ENCODE peak calls at places on chromosomes 3 and 15, in ten cellular contexts. F is CD14-positive monocyte, E is osteocyte, Z is GM12865, N is PC-3, P is ascending aorta, D is fibroblast of lung, J is stomach, L is uterus, O is dorsolateral prefrontal cortex. K is an unnamed sample.
A peak's percentile ranks its signal among the peaks of the same experiment; 100 is the strongest.

GRCh38 chr15:60859996-60860494 is 369.1 kb downstream of the RORA start:
- DNase-seq in F (no peak), E (no peak), Z (no peak), N (no peak), P (no peak), D (peak; percentile 72), J (no peak), L (no peak), O (no peak), K (no peak)

GRCh38 chr15:69131362-69132215 is 28.8 kb upstream of the GLCE start:
- DNase-seq in F (no peak), E (no peak), Z (no peak), N (no peak), P (no peak), D (no peak), J (no peak), L (no peak), O (no peak), K (no peak)

GRCh38 chr3:182793663-182794454 is 555 bp downstream of the ATP11B start:
- DNase-seq in F (no peak), E (peak; percentile 86), Z (peak; percentile 68), N (peak; percentile 42), P (no peak), D (peak; percentile 43), J (peak; percentile 47), L (peak; percentile 31), O (no peak), K (peak; percentile 42)

GRCh38 chr3:47057212-47057671 is 77.8 kb downstream of the NBEAL2 start:
- DNase-seq in F (no peak), E (no peak), Z (peak; percentile 10), N (no peak), P (no peak), D (peak; percentile 71), J (no peak), L (no peak), O (no peak), K (no peak)

GRCh38 chr15:62063851-62064635 is 2.7 kb upstream of the C2CD4A start:
- DNase-seq in F (no peak), E (no peak), Z (no peak), N (peak; percentile 55), P (no peak), D (peak; percentile 45), J (no peak), L (no peak), O (no peak), K (no peak)

GRCh38 chr15:87269566-87269965 is 987.0 kb downstream of the NTRK3 start:
- DNase-seq in F (no peak), E (no peak), Z (no peak), N (peak; percentile 60), P (no peak), D (peak; percentile 48), J (no peak), L (no peak), O (no peak), K (no peak)

GRCh38 chr3:152352559-152352958 is 83.8 kb downstream of the MBNL1 start:
- DNase-seq in F (no peak), E (no peak), Z (peak; percentile 62), N (no peak), P (no peak), D (no peak), J (no peak), L (no peak), O (no peak), K (no peak)

GRCh38 chr3:177180506-177180905 is 16.8 kb downstream of the TBL1XR1 start:
- DNase-seq in F (no peak), E (no peak), Z (no peak), N (no peak), P (no peak), D (no peak), J (no peak), L (no peak), O (no peak), K (no peak)

GRCh38 chr3:134056464-134056891 is 26.8 kb upstream of the SLCO2A1 start:
- DNase-seq in F (no peak), E (no peak), Z (no peak), N (no peak), P (no peak), D (peak; percentile 20), J (peak; percentile 24), L (no peak), O (no peak), K (no peak)

GRCh38 chr3:175304437-175304836 is 445.3 kb downstream of the NAALADL2 start:
- DNase-seq in F (no peak), E (no peak), Z (no peak), N (no peak), P (no peak), D (no peak), J (no peak), L (no peak), O (no peak), K (no peak)

GRCh38 chr15:32718082-32718821 is 448 bp downstream of the GREM1 start:
- DNase-seq in F (no peak), E (no peak), Z (no peak), N (no peak), P (no peak), D (peak; percentile 60), J (no peak), L (no peak), O (no peak), K (peak; percentile 28)

GRCh38 chr3:10289077-10289476 is 3.7 kb downstream of the GHRL start:
- DNase-seq in F (no peak), E (no peak), Z (no peak), N (no peak), P (no peak), D (no peak), J (no peak), L (no peak), O (no peak), K (no peak)

GRCh38 chr3:10288575-10288960 is 4.2 kb downstream of the GHRL start:
- DNase-seq in F (no peak), E (no peak), Z (no peak), N (no peak), P (no peak), D (no peak), J (no peak), L (no peak), O (no peak), K (no peak)

GRCh38 chr3:10291139-10291500 is 1.6 kb downstream of the GHRL start:
- DNase-seq in F (no peak), E (no peak), Z (no peak), N (no peak), P (no peak), D (no peak), J (no peak), L (no peak), O (no peak), K (no peak)

GRCh38 chr3:10290476-10291138 is 2.1 kb downstream of the GHRL start:
- DNase-seq in F (no peak), E (no peak), Z (no peak), N (no peak), P (no peak), D (no peak), J (no peak), L (no peak), O (no peak), K (no peak)

GRCh38 chr3:10289785-10290355 is 2.9 kb downstream of the GHRL start:
- DNase-seq in F (no peak), E (no peak), Z (no peak), N (no peak), P (no peak), D (no peak), J (no peak), L (no peak), O (no peak), K (no peak)
- TF ChIP-seq CTCF in F (no peak), E (no peak), Z (no peak), N (peak; percentile 8), P (no peak), D (no peak), J (no peak), L (no peak), O (no peak), K (no peak)

GRCh38 chr3:87206635-87207034 is 20.5 kb upstream of the CHMP2B start:
- DNase-seq in F (no peak), E (no peak), Z (no peak), N (no peak), P (no peak), D (no peak), J (no peak), L (no peak), O (no peak), K (no peak)
- TF ChIP-seq CTCF in F (no peak), E (no peak), Z (no peak), N (no peak), P (no peak), D (no peak), J (no peak), L (no peak), O (no peak), K (no peak)

GRCh38 chr3:64681015-64681414 is 6.8 kb downstream of the ADAMTS9 start:
- DNase-seq in F (no peak), E (no peak), Z (no peak), N (no peak), P (no peak), D (no peak), J (no peak), L (no peak), O (no peak), K (no peak)
- TF ChIP-seq CTCF in F (no peak), E (no peak), Z (no peak), N (no peak), P (no peak), D (no peak), J (no peak), L (no peak), O (no peak), K (no peak)

GRCh38 chr3:196198771-196199753 is 12.1 kb downstream of the ZDHHC19 start:
- DNase-seq in F (no peak), E (no peak), Z (no peak), N (no peak), P (no peak), D (no peak), J (no peak), L (no peak), O (no peak), K (no peak)
- TF ChIP-seq CTCF in F (no peak), E (peak; percentile 22), Z (peak; percentile 27), N (peak; percentile 44), P (no peak), D (peak; percentile 15), J (no peak), L (no peak), O (no peak), K (no peak)